ENCODE peak calls at places on chromosomes 5 and 9, in six cellular contexts. E is body of pancreas, X is upper lobe of right lung, A is bronchial epithelial cell, Z is GM12864, I is ovary. W is an unnamed sample.

GRCh38 chr5:112253478-112254250 is 165.4 kb downstream of the EPB41L4A start:
- DNase-seq in E (no peak), X (no peak), A (peak), Z (no peak), I (peak), W (no peak)

GRCh38 chr5:90390933-90391332 is 18.6 kb downstream of the CETN3 start:
- DNase-seq in E (no peak), X (no peak), A (no peak), Z (no peak), I (no peak), W (no peak)

GRCh38 chr5:154631141-154631540 is 124.0 kb upstream of the LARP1 start:
- DNase-seq in E (no peak), X (peak), A (no peak), Z (no peak), I (no peak), W (no peak)

GRCh38 chr5:126124706-126125345 is 298.4 kb upstream of the GRAMD2B start:
- DNase-seq in E (no peak), X (no peak), A (peak), Z (no peak), I (no peak), W (no peak)

GRCh38 chr9:14107977-14108376 is 206.0 kb downstream of the NFIB start:
- DNase-seq in E (no peak), X (no peak), A (no peak), Z (no peak), I (no peak), W (no peak)

GRCh38 chr9:94872921-94873511 is 146.5 kb downstream of the AOPEP start:
- DNase-seq in E (no peak), X (no peak), A (no peak), Z (no peak), I (no peak), W (no peak)

GRCh38 chr5:945691-946541 is 53.2 kb downstream of the TRIP13 start:
- DNase-seq in E (no peak), X (peak), A (no peak), Z (no peak), I (no peak), W (no peak)

GRCh38 chr5:54440456-54440893 is 15.0 kb upstream of the HSPB3 start:
- DNase-seq in E (no peak), X (no peak), A (peak), Z (peak), I (no peak), W (peak)

GRCh38 chr5:32116574-32117313 is 57.4 kb downstream of the GOLPH3 start:
- DNase-seq in E (no peak), X (no peak), A (no peak), Z (no peak), I (no peak), W (no peak)

GRCh38 chr9:81543695-81544094 is 145.7 kb downstream of the TLE1 start:
- DNase-seq in E (no peak), X (no peak), A (no peak), Z (no peak), I (no peak), W (no peak)

GRCh38 chr9:114450833-114451706 is 54.2 kb downstream of the WHRN start:
- DNase-seq in E (peak), X (no peak), A (no peak), Z (no peak), I (no peak), W (peak)

GRCh38 chr9:20441704-20442423 is 180.4 kb downstream of the MLLT3 start:
- DNase-seq in E (no peak), X (no peak), A (no peak), Z (no peak), I (no peak), W (no peak)

GRCh38 chr9:125747765-125748510 is 765 bp downstream of the PBX3 start:
- DNase-seq in E (peak), X (peak), A (no peak), Z (no peak), I (peak), W (peak)

GRCh38 chr5:45385321-45386058 is 310.7 kb downstream of the HCN1 start:
- DNase-seq in E (no peak), X (no peak), A (peak), Z (no peak), I (no peak), W (no peak)

GRCh38 chr9:134495881-134496412 is 145.7 kb upstream of the COL5A1 start:
- DNase-seq in E (no peak), X (peak), A (no peak), Z (no peak), I (no peak), W (no peak)
- H3K4me3 ChIP-seq in E (no peak), X (no peak), A (no peak), Z (no peak), I (no peak), W (no peak)

GRCh38 chr9:2209400-2209799 is 194.3 kb downstream of the SMARCA2 start:
- DNase-seq in E (no peak), X (no peak), A (peak), Z (no peak), I (no peak), W (no peak)
- TF ChIP-seq CTCF in E (no peak), X (no peak), A (no peak), Z (no peak), I (no peak), W (no peak)

GRCh38 chr5:130017173-130017572 is 112.9 kb downstream of the CHSY3 start:
- DNase-seq in E (no peak), X (no peak), A (no peak), Z (no peak), I (no peak), W (no peak)
- H3K4me3 ChIP-seq in E (no peak), X (no peak), A (no peak), Z (no peak), I (no peak), W (no peak)

DNA sequence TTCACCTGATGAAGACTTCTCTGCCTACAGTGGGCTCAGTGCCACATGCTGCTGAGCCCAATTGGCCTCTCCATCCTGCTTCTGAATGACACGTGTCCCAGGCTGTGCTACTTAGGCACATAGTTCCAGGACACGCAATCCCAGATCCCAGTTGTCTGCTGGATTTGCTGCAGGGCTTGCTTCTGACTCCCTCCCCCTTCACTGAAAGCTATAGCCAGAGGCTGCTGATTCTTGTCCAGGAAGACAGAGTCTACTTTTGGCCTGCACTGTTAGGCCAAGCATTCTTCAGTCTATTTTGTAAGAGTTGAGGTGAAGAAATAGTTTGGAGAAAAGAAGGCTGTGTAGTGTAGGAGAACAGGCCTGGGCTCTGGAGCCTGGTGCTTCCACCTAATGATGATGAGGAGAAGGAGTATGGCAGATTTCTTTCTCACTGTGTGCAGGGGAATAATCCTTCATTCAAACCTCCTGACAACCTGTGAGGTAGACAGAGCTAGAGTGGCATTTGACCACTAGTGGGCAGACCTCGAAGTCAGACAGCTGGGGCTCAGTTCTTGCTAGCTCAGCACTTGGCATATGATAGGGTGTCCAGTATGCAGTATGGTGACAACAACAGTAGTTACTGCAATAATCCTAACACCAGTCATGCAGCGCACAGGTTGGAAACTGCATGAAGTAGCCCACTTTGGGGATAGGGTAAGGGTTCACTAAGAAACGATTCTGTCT is 19.5 kb upstream of the ASPN start:
- DNase-seq in E (peak), X (no peak), A (peak), Z (peak), I (peak), W (peak)
- TF ChIP-seq CTCF in E (peak), X (peak), A (peak), Z (peak), I (no peak), W (peak)

DNA sequence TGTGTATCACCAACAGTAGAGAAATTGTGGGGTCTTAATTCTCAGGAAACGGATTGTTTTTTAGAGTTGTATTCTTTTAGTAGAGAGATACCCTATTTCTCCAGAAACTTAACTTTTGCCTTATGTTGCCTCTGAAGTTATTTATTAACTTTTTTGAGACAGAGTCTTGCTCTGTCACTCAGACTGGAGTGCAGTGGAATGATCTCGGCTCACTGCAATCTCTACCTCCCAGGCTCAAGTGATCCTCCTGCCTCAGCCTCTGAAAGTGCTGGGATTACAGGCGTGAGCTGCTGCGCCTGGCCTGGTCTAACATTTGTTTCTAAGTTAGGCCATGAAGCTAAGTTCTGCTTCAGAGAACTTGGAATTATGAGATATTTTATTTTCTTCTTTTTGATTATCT is 75.0 kb downstream of the CFAP95 start:
- DNase-seq in E (no peak), X (no peak), A (no peak), Z (no peak), I (no peak), W (no peak)
- H3K4me3 ChIP-seq in E (no peak), X (no peak), A (no peak), Z (no peak), I (no peak), W (no peak)

GRCh38 chr5:64680289-64680688 is 10.0 kb upstream of the SHISAL2B start:
- DNase-seq in E (no peak), X (no peak), A (peak), Z (no peak), I (no peak), W (peak)
- TF ChIP-seq CTCF in E (no peak), X (no peak), A (no peak), Z (peak), I (no peak), W (peak)

W was measured in GM12865.